ENCODE peak calls at places on chromosomes 4 and X, in seven cellular contexts. L is colonic mucosa; S is thoracic aorta; H is CD4-positive, alpha-beta T cell; Q is lower lobe of right lung; W is cardiac muscle cell; C is hepatocyte. I is an unnamed sample.

GRCh38 chrX:152445926-152446325 is 5.2 kb downstream of the GABRA3 start:
- DNase-seq in L (no peak), S (no peak), H (no peak), Q (no peak), W (no peak), C (no peak), I (no peak)

GRCh38 chr4:147093206-147093605 is 147.5 kb upstream of the TTC29 start:
- DNase-seq in L (no peak), S (no peak), H (no peak), Q (no peak), W (no peak), C (no peak), I (no peak)

GRCh38 chr4:105631818-105632400 is 76.6 kb downstream of the INTS12 start:
- DNase-seq in L (no peak), S (no peak), H (no peak), Q (no peak), W (no peak), C (no peak), I (no peak)

GRCh38 chr4:1300466-1301455 is 11.1 kb downstream of the MAEA start:
- DNase-seq in L (no peak), S (no peak), H (no peak), Q (peak; percentile 88), W (peak; percentile 77), C (peak; percentile 52), I (no peak)

GRCh38 chr4:40827774-40828173 is 78.0 kb downstream of the NSUN7 start:
- DNase-seq in L (no peak), S (no peak), H (no peak), Q (no peak), W (no peak), C (no peak), I (no peak)

GRCh38 chr4:141154725-141155124 is 21.5 kb upstream of the RNF150 start:
- DNase-seq in L (no peak), S (no peak), H (no peak), Q (no peak), W (no peak), C (no peak), I (no peak)

GRCh38 chrX:127038065-127038464 is 218.5 kb downstream of the PRR32 start:
- DNase-seq in L (no peak), S (no peak), H (no peak), Q (no peak), W (no peak), C (no peak), I (no peak)

GRCh38 chr4:37648084-37648817 is 37.9 kb downstream of the RELL1 start:
- DNase-seq in L (peak; percentile 81), S (no peak), H (no peak), Q (peak; percentile 57), W (peak; percentile 95), C (peak; percentile 92), I (no peak)

GRCh38 chr4:182188622-182189021 is 54.6 kb upstream of the TENM3 start:
- DNase-seq in L (no peak), S (no peak), H (no peak), Q (no peak), W (peak; percentile 16), C (no peak), I (no peak)

GRCh38 chr4:159006202-159006601 is 96.7 kb upstream of the RAPGEF2 start:
- DNase-seq in L (peak; percentile 52), S (no peak), H (no peak), Q (no peak), W (no peak), C (peak; percentile 74), I (no peak)

GRCh38 chrX:13345037-13345436 is 25.2 kb upstream of the ATXN3L start:
- DNase-seq in L (no peak), S (no peak), H (no peak), Q (no peak), W (no peak), C (no peak), I (no peak)

GRCh38 chrX:10259716-10260115 is 102.9 kb downstream of the CLCN4 start:
- DNase-seq in L (no peak), S (no peak), H (no peak), Q (no peak), W (peak; percentile 22), C (no peak), I (no peak)

GRCh38 chrX:12758291-12758690 is 32.9 kb upstream of the PRPS2 start:
- DNase-seq in L (no peak), S (no peak), H (no peak), Q (no peak), W (no peak), C (no peak), I (no peak)

GRCh38 chr4:1244978-1245471 is 3.9 kb downstream of the CTBP1 start:
- DNase-seq in L (no peak), S (no peak), H (no peak), Q (no peak), W (no peak), C (no peak), I (no peak)

GRCh38 chr4:8478801-8479744 is 38.5 kb downstream of the TRMT44 start:
- DNase-seq in L (no peak), S (no peak), H (no peak), Q (no peak), W (peak; percentile 12), C (no peak), I (no peak)

GRCh38 chr4:26009502-26009901 is 95.5 kb downstream of the SMIM20 start:
- DNase-seq in L (no peak), S (no peak), H (no peak), Q (no peak), W (no peak), C (no peak), I (no peak)

GRCh38 chrX:15664487-15665444 is at the start of gene CLTRN:
- DNase-seq in L (no peak), S (no peak), H (no peak), Q (no peak), W (no peak), C (peak; percentile 40), I (no peak)

GRCh38 chrX:63657821-63658220 is 127.2 kb downstream of the ARHGEF9 start:
- DNase-seq in L (no peak), S (peak; percentile 40), H (no peak), Q (peak; percentile 73), W (peak; percentile 86), C (no peak), I (no peak)

GRCh38 chr4:75995727-75996126 is 5.0 kb upstream of the SDAD1 start:
- DNase-seq in L (no peak), S (no peak), H (no peak), Q (no peak), W (peak; percentile 71), C (peak; percentile 78), I (no peak)

GRCh38 chr4:150150545-150151156 is 72.4 kb downstream of the DCLK2 start:
- DNase-seq in L (no peak), S (no peak), H (no peak), Q (no peak), W (no peak), C (no peak), I (peak; percentile 30)

GRCh38 chrX:122622800-122623199 is 561.3 kb upstream of the GRIA3 start:
- DNase-seq in L (no peak), S (no peak), H (no peak), Q (no peak), W (no peak), C (no peak), I (no peak)

GRCh38 chr4:4170596-4171150 is 56.1 kb downstream of the OTOP1 start:
- DNase-seq in L (no peak), S (no peak), H (no peak), Q (no peak), W (no peak), C (no peak), I (no peak)

GRCh38 chr4:38318737-38319455 is 345.1 kb upstream of the KLF3 start:
- DNase-seq in L (peak; percentile 92), S (peak; percentile 64), H (peak; percentile 51), Q (peak; percentile 92), W (peak; percentile 99), C (peak; percentile 95), I (peak; percentile 66)

GRCh38 chrX:74493806-74494205 is 72.5 kb downstream of the SLC16A2 start:
- DNase-seq in L (no peak), S (no peak), H (no peak), Q (no peak), W (no peak), C (no peak), I (no peak)

GRCh38 chrX:27660878-27661277 is 70.7 kb downstream of the DCAF8L2 start:
- DNase-seq in L (no peak), S (no peak), H (no peak), Q (no peak), W (no peak), C (no peak), I (no peak)

DNA sequence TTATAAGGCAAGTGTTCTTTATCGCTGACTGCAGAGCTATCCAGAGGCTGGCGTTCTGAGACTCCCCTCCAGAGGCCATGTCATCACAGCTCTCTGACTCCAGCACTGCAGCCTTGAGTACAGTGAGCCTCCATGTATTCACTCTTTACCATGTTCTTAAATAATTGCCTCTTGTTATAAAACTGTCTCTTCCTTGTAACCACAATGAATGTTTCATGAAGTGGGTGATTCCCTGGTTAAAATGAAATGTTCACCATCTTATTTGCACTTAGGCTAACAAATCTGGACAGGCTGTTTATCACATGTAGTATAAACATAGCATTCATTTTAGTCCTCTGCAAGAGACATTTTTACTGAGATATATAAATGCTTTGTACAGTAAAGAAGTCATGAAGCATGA is 43.8 kb downstream of the GUCY1B1 start:
- DNase-seq in L (no peak), S (no peak), H (no peak), Q (no peak), W (no peak), C (peak; percentile 13), I (no peak)
- H3K27ac ChIP-seq in L (no peak overlapping the region), S (peak overlapping the region; percentile 14), H (no peak overlapping the region), Q (no peak overlapping the region), W (no peak overlapping the region), C (peak overlapping the region; percentile 49), I (no peak overlapping the region)

GRCh38 chr4:163467371-163467770 is 6.2 kb downstream of the TKTL2 start:
- DNase-seq in L (no peak), S (no peak), H (no peak), Q (no peak), W (no peak), C (no peak), I (no peak)

GRCh38 chr4:163476761-163477438 is 3.3 kb upstream of the TKTL2 start:
- DNase-seq in L (no peak), S (no peak), H (no peak), Q (no peak), W (no peak), C (no peak), I (no peak)

GRCh38 chr4:163474027-163474426 is 473 bp upstream of the TKTL2 start:
- DNase-seq in L (no peak), S (no peak), H (no peak), Q (no peak), W (no peak), C (no peak), I (no peak)

GRCh38 chr4:163473576-163473975 is at the start of gene TKTL2:
- DNase-seq in L (no peak), S (no peak), H (no peak), Q (peak; percentile 49), W (no peak), C (no peak), I (no peak)

GRCh38 chr4:163473130-163473529 is 424 bp downstream of the TKTL2 start:
- DNase-seq in L (no peak), S (no peak), H (no peak), Q (no peak), W (no peak), C (no peak), I (no peak)
- H3K27ac ChIP-seq in L (no peak overlapping the region), S (no peak overlapping the region), H (no peak overlapping the region), Q (no peak overlapping the region), W (no peak overlapping the region), C (no peak overlapping the region), I (no peak overlapping the region)

GRCh38 chr4:81469774-81470455 is 1.8 kb downstream of the RASGEF1B start:
- DNase-seq in L (no peak), S (no peak), H (no peak), Q (no peak), W (no peak), C (no peak), I (no peak)
- H3K27ac ChIP-seq in L (peak overlapping the region; percentile 98), S (peak overlapping the region; percentile 81), H (no peak overlapping the region), Q (peak overlapping the region; percentile 97), W (no peak overlapping the region), C (peak overlapping the region; percentile 94), I (peak overlapping the region; percentile 91)

GRCh38 chr4:101954975-101955678 is 164.6 kb downstream of the BANK1 start:
- DNase-seq in L (no peak), S (no peak), H (no peak), Q (no peak), W (no peak), C (no peak), I (no peak)
- H3K27ac ChIP-seq in L (no peak overlapping the region), S (no peak overlapping the region), H (no peak overlapping the region), Q (no peak overlapping the region), W (no peak overlapping the region), C (no peak overlapping the region), I (no peak overlapping the region)